ENCODE peak calls at places on chromosome 2, in eight cellular contexts. H is right cardiac atrium; F is left ventricle myocardium inferior; N is neural crest cell; J is renal cortical epithelial cell; T is activated naive CD4-positive, alpha-beta T cell; Y is cerebellar cortex; R is frontal cortex. O is an unnamed sample.

GRCh38 chr2:129331638-129332037 is 647.8 kb upstream of the RAB6C start:
- DNase-seq in Y (no peak), F (no peak), T (no peak), R (no peak), N (no peak), J (no peak), H (no peak), O (no peak)

GRCh38 chr2:88172882-88173281 is 2.7 kb downstream of the THNSL2 start:
- DNase-seq in H (peak), J (no peak), Y (no peak), T (no peak), F (no peak), R (no peak), N (no peak), O (no peak)

GRCh38 chr2:28435796-28436425 is 43.3 kb downstream of the FOSL2 start:
- DNase-seq in N (no peak), R (no peak), Y (no peak), J (peak), F (no peak), H (no peak), T (no peak), O (no peak)

GRCh38 chr2:144519934-144520717 is at the start of gene ZEB2:
- DNase-seq in H (peak), R (peak), J (peak), N (peak), T (no peak), F (peak), Y (no peak), O (peak)

GRCh38 chr2:36912692-36913091 is 53.6 kb downstream of the STRN start:
- DNase-seq in Y (no peak), N (no peak), J (no peak), R (no peak), F (no peak), H (no peak), T (no peak), O (no peak)

GRCh38 chr2:239264838-239265651 is 135.8 kb downstream of the HDAC4 start:
- DNase-seq in H (no peak), J (peak), T (peak), R (no peak), N (no peak), F (no peak), Y (no peak), O (no peak)

GRCh38 chr2:24019729-24020128 is 9.8 kb downstream of the MFSD2B start:
- DNase-seq in N (no peak), R (no peak), H (no peak), F (no peak), J (no peak), Y (no peak), T (no peak), O (no peak)

GRCh38 chr2:38997784-38998183 is 108.1 kb downstream of the ARHGEF33 start:
- DNase-seq in T (no peak), Y (no peak), N (no peak), H (no peak), J (peak), F (no peak), R (no peak), O (no peak)

GRCh38 chr2:240638517-240639160 is 13.4 kb downstream of the GPR35 start:
- DNase-seq in R (no peak), F (peak), N (no peak), H (peak), T (no peak), Y (peak), J (no peak), O (no peak)

GRCh38 chr2:231709636-231709980 is 1.3 kb downstream of the PTMA start:
- DNase-seq in T (peak), N (no peak), F (peak), J (no peak), Y (peak), H (no peak), R (peak), O (no peak)

GRCh38 chr2:113156278-113157107 is 17.3 kb upstream of the PSD4 start:
- DNase-seq in H (no peak), Y (no peak), J (peak), N (no peak), T (no peak), R (no peak), F (no peak), O (no peak)

GRCh38 chr2:135175177-135175576 is 123.1 kb downstream of the RAB3GAP1 start:
- DNase-seq in J (no peak), H (no peak), Y (no peak), T (no peak), N (no peak), R (no peak), F (no peak), O (no peak)

GRCh38 chr2:1808921-1809551 is 64.7 kb upstream of the PXDN start:
- DNase-seq in J (no peak), R (no peak), Y (no peak), N (no peak), T (no peak), H (no peak), F (no peak), O (no peak)

GRCh38 chr2:168118733-168119518 is 128.5 kb downstream of the STK39 start:
- DNase-seq in H (no peak), T (no peak), Y (peak), R (no peak), N (peak), J (peak), F (no peak), O (peak)

GRCh38 chr2:18073601-18074000 is 195.1 kb downstream of the KCNS3 start:
- DNase-seq in F (no peak), H (no peak), R (no peak), T (no peak), N (no peak), Y (no peak), J (no peak), O (no peak)

O was measured in NCI-H1048.